ENCODE peak calls at places on chromosomes 5 and 9, in eight cellular contexts. M is heart left ventricle, W is HepG2, J is Peyer's patch, U is body of pancreas, X is IMR-90, E is right lobe of liver, H is ovary. S is an unnamed sample.

GRCh38 chr5:151924564-151925395 is at the start of gene GLRA1:
- DNase-seq in M (peak), X (peak), H (peak), J (no peak), W (peak), E (peak), U (peak), S (peak)

GRCh38 chr5:8585230-8586018 is 716.5 kb downstream of the MTRR start:
- DNase-seq in H (no peak), M (no peak), W (no peak), X (no peak), U (no peak), E (no peak), J (no peak), S (no peak)

GRCh38 chr5:95172659-95173058 is 112.2 kb downstream of the MCTP1 start:
- DNase-seq in W (no peak), J (no peak), H (no peak), U (no peak), M (no peak), X (no peak), E (no peak), S (no peak)

GRCh38 chr5:87755378-87755777 is 342.6 kb upstream of the CCNH start:
- DNase-seq in W (no peak), M (no peak), X (no peak), U (no peak), H (no peak), J (no peak), E (no peak), S (no peak)

GRCh38 chr9:4297151-4297794 is 2.6 kb downstream of the GLIS3 start:
- DNase-seq in W (peak), E (peak), U (peak), M (peak), X (peak), J (peak), H (peak), S (peak)

GRCh38 chr5:161094411-161094810 is 242.4 kb upstream of the ATP10B start:
- DNase-seq in J (no peak), W (no peak), U (no peak), H (no peak), X (peak), E (no peak), M (no peak), S (no peak)

GRCh38 chr5:179437341-179438001 is 92.2 kb upstream of the ADAMTS2 start:
- DNase-seq in X (no peak), U (no peak), H (no peak), M (no peak), J (no peak), W (no peak), E (peak), S (no peak)

GRCh38 chr5:142826741-142827492 is 56.7 kb downstream of the ARHGAP26 start:
- DNase-seq in X (peak), J (no peak), U (peak), M (no peak), E (no peak), W (no peak), H (no peak), S (peak)

GRCh38 chr9:35604578-35605335 is at the start of gene TESK1:
- DNase-seq in W (peak), U (peak), M (peak), J (peak), H (peak), X (peak), E (peak), S (peak)

GRCh38 chr9:72882117-72882775 is 70.6 kb downstream of the ALDH1A1 start:
- DNase-seq in H (no peak), J (no peak), U (no peak), E (no peak), W (no peak), X (no peak), M (peak), S (peak)

GRCh38 chr9:98575379-98576346 is 133.1 kb downstream of the GABBR2 start:
- DNase-seq in H (no peak), U (no peak), X (peak), E (no peak), W (no peak), M (no peak), J (no peak), S (no peak)

GRCh38 chr9:108468364-108468763 is 387.4 kb downstream of the ACTL7B start:
- DNase-seq in X (peak), J (no peak), E (no peak), U (no peak), M (no peak), H (no peak), W (no peak), S (peak)

GRCh38 chr5:142611154-142611553 is 74.7 kb downstream of the FGF1 start:
- DNase-seq in W (peak), X (peak), H (peak), M (peak), J (peak), U (peak), E (peak), S (peak)

GRCh38 chr9:104858271-104858670 is 69.7 kb downstream of the ABCA1 start:
- DNase-seq in M (no peak), E (no peak), X (peak), W (no peak), J (no peak), U (no peak), H (no peak), S (peak)

GRCh38 chr9:3980771-3981170 is 319.1 kb downstream of the GLIS3 start:
- DNase-seq in U (no peak), M (no peak), J (no peak), X (peak), H (peak), W (no peak), E (no peak), S (peak)

GRCh38 chr9:70031141-70031545 is 12.5 kb upstream of the MAMDC2 start:
- DNase-seq in U (no peak), X (peak), E (no peak), H (no peak), M (no peak), J (no peak), W (no peak), S (no peak)

GRCh38 chr5:3195991-3196390 is 399.6 kb upstream of the IRX1 start:
- DNase-seq in U (no peak), E (no peak), W (no peak), M (no peak), X (no peak), H (no peak), J (no peak), S (no peak)

GRCh38 chr9:18126776-18127175 is 347.2 kb upstream of the ADAMTSL1 start:
- DNase-seq in E (no peak), M (no peak), X (no peak), J (no peak), W (no peak), H (no peak), U (no peak), S (no peak)

GRCh38 chr5:67233075-67233474 is 36.5 kb upstream of the CD180 start:
- DNase-seq in U (no peak), E (no peak), J (no peak), W (no peak), M (no peak), X (peak), H (no peak), S (no peak)

GRCh38 chr9:91033802-91034201 is 232.2 kb downstream of the SYK start:
- DNase-seq in W (peak), M (no peak), X (no peak), E (no peak), J (peak), U (peak), H (no peak), S (peak)

GRCh38 chr9:96408409-96409280 is 9.5 kb downstream of the ZNF367 start:
- DNase-seq in J (no peak), M (no peak), W (peak), H (no peak), U (no peak), X (no peak), E (no peak), S (no peak)
- TF ChIP-seq POLR2A in J (no peak), M (no peak), W (peak), H (no peak), U (no peak), X (no peak), E (no peak), S (no peak)

DNA sequence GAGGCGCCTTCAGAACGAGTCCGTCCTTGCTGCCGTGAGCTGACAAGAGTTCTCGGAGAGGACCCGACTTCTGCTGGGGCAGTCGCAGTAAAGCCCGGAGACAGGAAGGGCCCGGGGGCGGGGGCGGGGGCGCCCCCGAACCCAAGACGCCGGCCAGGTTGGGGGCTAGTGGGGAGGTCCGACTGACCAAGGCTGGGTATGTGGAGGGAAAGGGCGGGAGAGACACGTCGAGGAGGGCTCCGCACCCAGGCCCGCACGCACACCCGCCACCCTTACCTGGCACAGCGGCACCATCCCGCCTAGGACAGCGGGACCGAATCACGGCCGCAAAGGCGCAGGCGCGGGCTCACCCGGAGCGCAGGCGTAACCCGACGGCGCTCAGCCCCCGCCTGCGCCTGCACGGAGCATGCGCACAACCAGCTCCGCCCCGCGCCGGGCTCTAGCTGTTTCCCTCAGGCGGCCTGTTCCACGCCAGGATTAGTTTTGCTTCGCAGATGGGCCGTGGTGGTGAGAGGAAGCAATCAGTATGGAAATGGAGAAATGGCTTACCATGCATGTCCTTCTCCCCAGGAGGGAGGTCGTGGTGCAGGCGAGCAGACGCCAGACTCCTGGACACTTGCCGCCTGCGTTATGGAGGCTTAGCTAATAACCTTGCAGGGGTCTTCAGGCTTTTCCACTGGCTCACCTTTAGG is at the start of gene MOCS2:
- DNase-seq in J (peak), W (peak), X (peak), M (peak), U (peak), H (peak), E (peak), S (peak)
- TF ChIP-seq POLR2A in J (peak), W (peak), X (peak), M (no peak), U (peak), H (peak), E (peak), S (no peak)

GRCh38 chr5:112737472-112738179 is at the start of gene APC:
- DNase-seq in E (peak), W (peak), X (peak), U (peak), H (peak), J (peak), M (peak), S (peak)
- TF ChIP-seq POLR2A in E (no peak), W (no peak), X (peak), U (no peak), H (no peak), J (no peak), M (no peak), S (peak)

DNA sequence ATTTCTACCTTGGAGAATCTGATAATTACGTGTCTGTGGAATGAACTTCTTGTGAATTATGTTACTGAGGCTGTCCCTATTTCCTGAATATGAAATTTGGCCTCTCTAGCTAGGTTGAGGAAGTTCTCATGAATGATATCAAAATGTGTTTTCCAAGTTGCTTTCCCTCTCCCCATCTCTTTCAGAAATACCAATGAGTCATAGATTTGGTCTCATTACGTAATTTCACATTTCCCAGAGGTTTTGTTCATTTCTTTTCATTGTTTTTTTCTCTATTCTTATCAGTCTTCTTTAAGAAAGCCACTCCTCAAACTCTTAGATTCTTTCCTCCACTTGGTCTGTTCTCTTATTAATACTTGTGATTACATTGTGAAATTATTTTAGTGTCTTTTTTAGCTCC is 923.8 kb upstream of the CDH9 start:
- DNase-seq in X (no peak), U (no peak), M (no peak), H (no peak), E (no peak), J (no peak), W (no peak), S (no peak)
- TF ChIP-seq POLR2A in X (no peak), U (no peak), M (no peak), H (no peak), E (no peak), J (no peak), W (no peak), S (no peak)

GRCh38 chr5:10590226-10591047 is 26.6 kb downstream of the ANKRD33B start:
- DNase-seq in E (no peak), J (no peak), X (peak), H (no peak), M (peak), W (no peak), U (no peak), S (no peak)
- TF ChIP-seq POLR2A in E (no peak), J (no peak), X (no peak), H (no peak), M (no peak), W (no peak), U (no peak), S (no peak)

GRCh38 chr5:159098285-159099048 is 1.2 kb downstream of the EBF1 start:
- DNase-seq in W (no peak), U (no peak), M (peak), H (no peak), E (no peak), X (no peak), J (no peak), S (no peak)

GRCh38 chr5:159099049-159099760 is 511 bp downstream of the EBF1 start:
- DNase-seq in U (no peak), W (no peak), E (peak), J (peak), M (peak), X (peak), H (peak), S (peak)

GRCh38 chr5:159101689-159102088 is 2.0 kb upstream of the EBF1 start:
- DNase-seq in X (no peak), E (no peak), J (no peak), M (no peak), W (no peak), U (no peak), H (no peak), S (no peak)

GRCh38 chr5:159100928-159101646 is 1.4 kb upstream of the EBF1 start:
- DNase-seq in J (peak), H (no peak), X (no peak), U (no peak), W (no peak), E (no peak), M (no peak), S (no peak)

DNA sequence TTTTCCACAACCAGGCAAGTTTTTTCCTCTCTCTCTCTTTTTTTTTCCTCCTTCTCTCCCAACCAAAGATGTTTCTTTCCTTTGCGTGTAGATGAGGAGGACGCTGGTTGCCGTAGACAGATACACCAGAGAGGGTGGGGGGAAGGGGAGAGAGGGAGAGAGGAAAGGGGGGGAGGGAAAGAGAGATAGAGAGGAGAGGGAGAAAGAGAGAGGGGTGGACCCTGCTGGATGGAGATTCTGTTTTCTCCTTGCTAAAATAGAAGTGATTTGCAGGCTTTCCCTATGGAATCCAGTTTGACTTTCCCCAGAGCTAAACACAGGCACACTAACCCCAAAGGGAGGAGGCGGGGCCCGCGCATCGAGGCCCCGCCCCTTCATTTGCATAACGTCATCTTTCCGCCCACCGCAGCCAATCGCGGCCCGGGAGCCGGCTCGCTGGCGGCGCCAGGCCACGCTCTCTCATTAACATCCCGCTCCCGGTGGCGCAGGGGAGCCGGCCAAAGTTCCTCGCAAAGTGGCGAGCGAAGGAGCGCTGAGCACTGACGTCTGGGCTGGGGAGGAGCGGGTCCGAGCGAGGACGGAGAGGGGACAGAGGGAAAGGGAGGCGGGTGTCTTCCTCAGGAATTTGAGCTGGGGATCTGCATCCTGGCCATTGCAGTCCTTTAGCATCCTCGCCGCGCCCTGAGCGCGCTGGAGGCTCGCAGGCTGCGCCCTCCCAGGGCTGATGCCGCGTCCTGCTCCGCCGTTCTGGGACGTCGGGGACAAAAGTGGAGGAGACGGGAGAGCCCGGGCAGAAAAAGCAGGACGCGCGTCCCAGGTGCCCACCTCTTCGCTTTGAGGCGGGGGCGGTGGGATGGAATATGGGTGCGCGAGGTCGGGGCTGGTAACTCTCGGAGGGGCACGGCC is 559 bp upstream of the EBF1 start:
- DNase-seq in U (peak), X (peak), E (peak), H (peak), W (no peak), J (peak), M (peak), S (peak)
- TF ChIP-seq POLR2A in U (peak), X (peak), E (peak), H (peak), W (no peak), J (no peak), M (peak), S (no peak)

DNA sequence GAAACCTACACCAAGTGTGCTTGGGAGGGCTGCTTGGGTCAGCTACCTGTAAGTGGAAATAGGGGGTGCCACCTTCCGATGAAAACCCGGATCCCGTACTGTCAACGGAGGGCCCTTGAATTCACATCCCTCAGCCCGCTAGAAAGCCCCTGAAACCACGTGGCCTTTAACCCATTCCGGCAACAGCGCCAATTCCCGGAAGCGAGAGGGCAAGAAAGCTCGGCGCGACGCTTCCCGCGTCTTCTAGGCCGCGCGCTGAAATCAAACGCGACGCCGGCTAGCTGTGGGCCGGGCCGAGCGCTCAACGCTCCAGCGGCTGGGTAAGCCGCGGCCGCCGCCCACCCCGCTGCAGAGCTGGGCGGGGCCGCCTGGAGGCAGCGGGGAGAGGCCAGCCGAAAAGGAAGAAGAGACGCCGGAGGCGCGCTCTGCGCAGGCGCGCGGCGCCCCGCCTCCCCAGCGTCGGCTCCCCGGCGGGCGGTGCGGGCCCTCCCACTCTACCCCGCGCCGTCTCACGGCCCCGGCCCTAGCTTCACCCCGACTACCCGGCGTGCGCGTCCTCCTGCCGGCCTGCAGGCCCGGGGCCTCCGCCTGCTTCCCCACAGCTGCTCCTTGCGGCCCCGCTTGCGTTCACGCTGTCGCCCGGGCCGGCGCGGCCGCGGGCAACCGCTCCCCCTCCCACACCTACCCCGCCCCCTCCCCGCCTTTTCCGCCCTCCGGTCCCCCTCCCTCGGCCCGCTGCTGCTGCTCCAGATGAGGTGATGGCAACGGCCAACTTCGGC is at the start of gene KIF2A:
- DNase-seq in U (peak), J (peak), E (peak), W (peak), X (peak), H (peak), M (peak), S (peak)
- TF ChIP-seq POLR2A in U (peak), J (no peak), E (peak), W (peak), X (peak), H (peak), M (no peak), S (peak)

GRCh38 chr9:134930404-134930803 is 12.7 kb upstream of the FCN1 start:
- DNase-seq in U (no peak), M (no peak), W (no peak), J (no peak), E (no peak), X (no peak), H (no peak), S (no peak)
- TF ChIP-seq POLR2A in U (no peak), M (no peak), W (no peak), J (no peak), E (no peak), X (no peak), H (no peak), S (no peak)

GRCh38 chr9:110241491-110242321 is 14.6 kb downstream of the TXN start:
- DNase-seq in X (peak), W (no peak), M (no peak), H (no peak), U (no peak), E (no peak), J (no peak), S (no peak)
- TF ChIP-seq POLR2A in X (peak), W (peak), M (no peak), H (no peak), U (no peak), E (peak), J (no peak), S (no peak)

S was measured in thyroid gland.